ENCODE peak calls at places on chromosomes 13 and 19, in eight cellular contexts. D, A, L, H, U, T, N and B are unnamed samples.
A peak's percentile ranks its signal among the peaks of the same experiment; 100 is the strongest.

GRCh38 chr19:47891923-47892666 is 6.0 kb upstream of the SULT2A1 start:
- DNase-seq in T (peak; percentile 85), N (no peak), L (peak; percentile 13), U (no peak), D (no peak), A (no peak), H (peak; percentile 15), B (no peak)

GRCh38 chr19:16301999-16302694 is 22.5 kb upstream of the KLF2 start:
- DNase-seq in N (no peak), D (no peak), L (no peak), H (peak; percentile 32), A (no peak), U (no peak), T (no peak), B (no peak)

GRCh38 chr13:64688893-64689677 is 2541.1 kb downstream of the PCDH9 start:
- DNase-seq in L (no peak), D (no peak), T (no peak), N (no peak), A (no peak), U (no peak), H (peak; percentile 84), B (no peak)

GRCh38 chr19:55693336-55693974 is 18.4 kb downstream of the EPN1 start:
- DNase-seq in T (no peak), A (no peak), D (peak; percentile 39), H (no peak), U (no peak), N (no peak), L (no peak), B (no peak)

GRCh38 chr19:47230122-47230920 is 678 bp downstream of the BBC3 start:
- DNase-seq in N (peak; percentile 61), A (no peak), H (peak; percentile 19), L (peak; percentile 67), D (peak; percentile 84), U (peak; percentile 88), T (peak; percentile 90), B (peak; percentile 81)

GRCh38 chr19:40691421-40692211 is 1.2 kb upstream of the NUMBL start:
- DNase-seq in N (no peak), L (no peak), H (no peak), A (no peak), T (peak; percentile 65), D (no peak), U (no peak), B (peak; percentile 89)

GRCh38 chr19:632228-633067 is 889 bp downstream of the POLRMT start:
- DNase-seq in D (peak; percentile 73), U (peak; percentile 84), H (peak; percentile 41), L (peak; percentile 51), N (peak; percentile 52), T (peak; percentile 87), A (no peak), B (peak; percentile 71)

GRCh38 chr13:30892966-30893365 is 13.1 kb upstream of the MEDAG start:
- DNase-seq in H (peak; percentile 19), A (no peak), D (no peak), N (peak; percentile 59), T (peak; percentile 94), U (no peak), L (peak; percentile 76), B (peak; percentile 73)

GRCh38 chr19:55212447-55212846 is 3.1 kb upstream of the PTPRH start:
- DNase-seq in T (peak; percentile 76), L (no peak), H (no peak), U (no peak), N (no peak), A (no peak), D (no peak), B (peak; percentile 49)

GRCh38 chr19:46731007-46731501 is 14.1 kb upstream of the PRKD2 start:
- DNase-seq in D (peak; percentile 78), U (no peak), L (no peak), T (no peak), H (peak; percentile 92), N (no peak), A (no peak), B (no peak)

GRCh38 chr19:56137405-56137804 is 3.7 kb upstream of the ZNF444 start:
- DNase-seq in H (no peak), D (peak; percentile 81), U (no peak), A (no peak), L (no peak), T (no peak), N (no peak), B (no peak)

GRCh38 chr19:5864725-5865486 is 5.4 kb downstream of the FUT5 start:
- DNase-seq in A (no peak), N (no peak), D (no peak), H (no peak), U (no peak), L (no peak), T (no peak), B (no peak)
- TF ChIP-seq CTCF in A (no peak), N (peak; percentile 24), D (no peak), H (peak; percentile 62), U (no peak), L (peak; percentile 48), T (peak; percentile 64), B (peak; percentile 48)

GRCh38 chr19:44549507-44549906 is 20.0 kb upstream of the CEACAM20 start:
- DNase-seq in H (no peak), L (no peak), D (no peak), T (no peak), A (no peak), N (no peak), U (no peak), B (no peak)

GRCh38 chr19:44553478-44554171 is 24.1 kb upstream of the CEACAM20 start:
- DNase-seq in D (no peak), U (no peak), L (no peak), N (no peak), T (no peak), H (no peak), A (no peak), B (no peak)

GRCh38 chr19:44554641-44555246 is 25.3 kb upstream of the CEACAM20 start:
- DNase-seq in A (no peak), D (no peak), L (no peak), U (no peak), H (no peak), N (no peak), T (no peak), B (no peak)

GRCh38 chr19:44551850-44552249 is 22.4 kb upstream of the CEACAM20 start:
- DNase-seq in T (no peak), U (no peak), N (no peak), A (no peak), H (no peak), L (no peak), D (no peak), B (no peak)

DNA sequence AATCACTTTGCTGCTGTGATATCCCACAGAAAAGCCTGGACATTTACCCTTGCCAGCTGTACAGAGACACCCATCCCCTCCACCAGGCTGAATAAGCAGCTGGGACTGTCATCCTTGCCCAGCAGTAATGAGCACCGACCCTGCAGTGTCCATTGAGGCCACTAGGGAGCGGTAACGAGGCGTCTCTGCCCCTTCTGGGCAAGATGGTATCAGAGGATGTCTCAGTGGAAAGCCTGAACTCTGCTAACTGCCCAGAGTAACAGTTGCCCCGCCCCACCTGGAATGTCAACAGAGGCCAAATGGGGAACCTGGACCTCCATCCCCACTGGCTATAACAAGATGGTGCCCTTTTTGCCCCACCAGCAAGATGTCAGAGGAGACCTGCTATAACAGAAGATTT is 22.8 kb upstream of the CEACAM20 start:
- DNase-seq in H (peak; percentile 37), N (no peak), D (no peak), T (peak; percentile 96), U (peak; percentile 32), A (no peak), L (peak; percentile 56), B (peak; percentile 71)
- TF ChIP-seq CTCF in H (peak; percentile 78), N (no peak), D (peak; percentile 46), T (peak; percentile 91), U (peak; percentile 32), A (peak; percentile 17), L (peak; percentile 56), B (peak; percentile 50)

DNA sequence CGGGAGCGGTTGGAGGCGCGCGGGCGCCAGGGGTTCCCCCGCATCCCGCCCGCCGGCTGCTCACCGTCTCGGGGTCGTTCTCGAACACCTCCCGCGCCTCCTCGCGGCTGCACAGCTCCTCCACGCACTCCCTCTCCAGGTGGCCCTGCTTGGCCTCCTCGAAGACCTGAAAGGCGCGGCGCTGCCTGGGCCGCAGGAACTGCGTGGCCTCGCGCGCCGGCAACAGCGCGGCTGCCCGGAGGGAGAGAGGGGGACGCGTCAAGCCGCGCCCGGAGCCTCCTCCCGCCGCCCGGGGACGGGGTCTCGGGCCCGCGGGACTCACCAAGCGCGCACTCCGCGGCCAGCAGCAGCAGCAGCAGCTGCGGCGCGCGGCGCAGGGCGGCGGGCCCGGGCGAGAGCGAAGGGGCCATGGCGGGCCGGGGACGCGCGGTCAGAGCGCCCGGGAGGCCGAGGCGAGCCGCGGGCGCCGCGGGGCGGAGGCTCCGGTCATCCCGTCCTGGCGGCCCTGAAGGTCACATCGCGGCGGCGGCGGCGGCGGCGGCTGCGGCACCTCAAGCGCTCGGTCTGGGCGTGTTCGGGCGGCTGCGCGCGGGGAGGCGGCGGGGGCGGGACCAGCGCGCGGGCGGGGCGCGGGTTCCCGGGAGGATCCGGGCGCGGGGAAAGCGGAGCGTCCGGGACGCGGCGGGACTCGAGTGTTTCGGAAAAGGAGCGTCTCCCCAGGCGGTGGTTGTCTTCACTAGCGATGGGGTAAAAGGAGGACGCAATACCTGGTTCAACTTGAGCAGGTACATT is at the start of gene GAS6:
- DNase-seq in D (peak; percentile 64), U (peak; percentile 77), L (peak; percentile 33), H (peak; percentile 46), A (peak; percentile 69), T (peak; percentile 78), N (no peak), B (peak; percentile 70)
- TF ChIP-seq CTCF in D (no peak), U (no peak), L (no peak), H (peak; percentile 59), A (no peak), T (peak; percentile 41), N (no peak), B (no peak)

DNA sequence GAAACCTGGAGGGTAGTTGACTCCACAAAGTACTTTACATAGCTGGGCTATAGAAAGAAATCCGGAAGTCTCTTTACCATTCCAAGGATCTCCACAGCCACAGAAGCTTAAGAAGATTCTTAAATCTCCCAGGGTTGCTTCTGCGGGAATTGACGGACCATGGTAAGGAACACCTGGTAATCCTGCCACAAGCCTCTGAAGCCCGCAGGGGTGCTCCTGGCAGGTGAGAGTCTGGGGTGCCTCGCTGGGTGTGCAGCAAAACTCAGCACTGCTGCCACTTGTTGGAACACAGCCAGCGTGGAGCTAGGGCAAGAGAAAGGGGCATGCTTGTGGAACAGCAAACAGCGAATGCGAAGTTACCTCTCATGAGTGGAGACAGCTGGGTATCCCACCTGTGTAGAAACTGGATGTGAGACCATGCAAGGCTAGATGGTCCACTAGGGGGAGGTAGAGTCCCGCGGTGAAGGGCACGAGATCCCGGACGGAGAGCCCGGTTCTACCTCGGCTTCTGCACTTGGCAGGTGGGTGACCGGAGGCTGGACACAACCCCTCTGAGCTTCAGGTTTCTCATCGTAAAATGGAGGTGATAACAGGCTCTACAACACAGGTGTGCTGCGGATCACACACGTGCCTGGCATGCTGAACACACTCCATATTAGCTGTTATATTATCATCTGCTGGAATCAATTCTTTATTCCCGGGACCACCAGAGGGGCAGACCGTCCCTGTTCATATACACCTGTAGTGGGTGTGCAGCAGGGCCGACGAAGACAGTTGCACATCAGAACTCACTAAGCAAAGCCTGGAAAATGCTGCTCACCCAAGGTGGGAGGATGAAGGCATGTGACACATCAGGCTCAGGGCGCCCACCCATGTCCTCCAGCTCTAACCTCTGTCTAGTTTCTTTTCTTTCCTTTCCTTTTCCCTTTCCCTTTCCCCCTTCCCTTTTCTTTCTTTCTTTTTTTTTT is 24.1 kb upstream of the UBAC2 start:
- DNase-seq in D (peak; percentile 77), U (peak; percentile 74), H (peak; percentile 14), T (peak; percentile 94), A (peak; percentile 73), N (peak; percentile 78), L (peak; percentile 77), B (peak; percentile 75)
- TF ChIP-seq CTCF in D (peak; percentile 89), U (peak; percentile 73), H (peak; percentile 94), T (peak; percentile 94), A (peak; percentile 96), N (peak; percentile 79), L (peak; percentile 86), B (peak; percentile 90)